ENCODE peak calls at places on chromosomes 7 and 10, in ten cellular contexts. T is A673, Y is pancreas, X is astrocyte of the spinal cord, S is sigmoid colon, U is AG10803, C is MM.1S, F is upper lobe of right lung, O is SJCRH30, A is AG04449. I is an unnamed sample.

GRCh38 chr7:69735582-69735981 is 137.3 kb downstream of the AUTS2 start:
- DNase-seq in T (no peak), Y (no peak), X (no peak), S (no peak), U (no peak), C (no peak), F (no peak), O (no peak), A (no peak), I (no peak)

GRCh38 chr10:77187376-77187999 is 450.1 kb downstream of the KCNMA1 start:
- DNase-seq in T (no peak), Y (no peak), X (no peak), S (no peak), U (no peak), C (no peak), F (no peak), O (peak; percentile 16), A (no peak), I (no peak)

GRCh38 chr7:140923358-140924006 is 1.2 kb downstream of the BRAF start:
- DNase-seq in T (peak; percentile 22), Y (peak; percentile 3), X (peak; percentile 15), S (no peak), U (peak; percentile 7), C (no peak), F (no peak), O (peak; percentile 54), A (no peak), I (no peak)

GRCh38 chr10:118615888-118616287 is 20.4 kb upstream of the PRLHR start:
- DNase-seq in T (peak; percentile 69), Y (no peak), X (no peak), S (no peak), U (peak; percentile 2), C (no peak), F (no peak), O (peak; percentile 39), A (peak; percentile 2), I (no peak)

GRCh38 chr10:119412831-119413737 is 129.4 kb downstream of the RGS10 start:
- DNase-seq in T (no peak), Y (no peak), X (peak; percentile 55), S (no peak), U (peak; percentile 65), C (no peak), F (peak; percentile 71), O (peak; percentile 34), A (no peak), I (no peak)

GRCh38 chr7:85765698-85766298 is 578.9 kb upstream of the SEMA3D start:
- DNase-seq in T (no peak), Y (no peak), X (no peak), S (no peak), U (no peak), C (no peak), F (no peak), O (no peak), A (no peak), I (no peak)

GRCh38 chr7:134356421-134356936 is 39.7 kb upstream of the SLC35B4 start:
- DNase-seq in T (no peak), Y (no peak), X (no peak), S (no peak), U (no peak), C (no peak), F (no peak), O (peak; percentile 61), A (no peak), I (no peak)

GRCh38 chr7:80542398-80542797 is 30.5 kb upstream of the GNAT3 start:
- DNase-seq in T (peak; percentile 70), Y (no peak), X (peak; percentile 86), S (no peak), U (peak; percentile 92), C (no peak), F (no peak), O (no peak), A (peak; percentile 95), I (peak; percentile 89)

GRCh38 chr7:132609222-132609621 is 33.0 kb upstream of the PLXNA4 start:
- DNase-seq in T (no peak), Y (no peak), X (peak; percentile 67), S (no peak), U (peak; percentile 70), C (no peak), F (no peak), O (peak; percentile 6), A (no peak), I (no peak)

DNA sequence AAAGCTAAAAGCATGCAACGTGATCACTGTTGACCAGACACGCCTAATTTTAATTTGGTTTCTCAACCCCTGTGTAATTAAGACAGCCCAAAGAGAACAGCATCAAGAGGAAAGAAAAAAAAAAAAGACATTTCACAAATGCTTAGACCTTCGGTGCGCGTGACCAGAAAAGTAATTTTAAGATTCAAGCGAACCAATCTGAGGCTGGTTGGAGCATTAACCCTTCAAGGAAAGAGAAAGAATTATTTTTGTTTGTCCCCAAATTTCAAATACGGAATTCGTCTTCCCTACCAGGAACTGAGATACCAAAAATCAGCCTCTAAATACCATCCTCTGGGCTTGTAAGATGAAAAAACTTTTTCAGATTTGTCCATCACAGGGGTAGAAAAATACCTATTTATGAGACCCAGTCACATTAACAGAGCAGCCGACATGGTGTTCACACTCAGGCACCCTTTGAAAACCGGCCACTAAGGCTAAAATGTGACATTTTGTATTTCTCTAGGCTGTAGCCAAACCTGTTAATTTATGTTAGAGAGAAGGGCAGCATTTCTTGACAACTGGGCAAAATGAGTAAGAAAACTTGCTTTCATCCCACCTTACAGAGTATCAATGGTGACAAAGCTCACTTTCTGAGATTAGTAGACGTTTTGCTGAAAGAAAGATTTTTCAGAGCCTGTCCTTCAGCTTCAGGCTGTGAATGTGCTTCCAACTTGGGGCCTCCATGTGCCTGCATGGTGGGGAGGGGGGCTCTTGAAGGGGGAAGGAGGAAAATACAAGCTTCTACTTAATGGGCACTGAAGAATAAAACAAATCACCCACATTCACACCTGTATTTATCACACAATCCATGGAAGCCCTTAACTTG is 179.9 kb upstream of the KLF14 start:
- DNase-seq in T (peak; percentile 13), Y (no peak), X (no peak), S (no peak), U (no peak), C (peak; percentile 13), F (no peak), O (no peak), A (no peak), I (no peak)
- H3K4me3 ChIP-seq in T (peak overlapping the region; percentile 60), Y (peak overlapping the region; percentile 29), X (peak overlapping the region; percentile 62), S (peak overlapping the region; percentile 34), U (peak overlapping the region; percentile 68), C (peak overlapping the region; percentile 62), F (peak overlapping the region; percentile 55), O (peak overlapping the region; percentile 54), A (peak overlapping the region; percentile 86), I (peak overlapping the region; percentile 61)

DNA sequence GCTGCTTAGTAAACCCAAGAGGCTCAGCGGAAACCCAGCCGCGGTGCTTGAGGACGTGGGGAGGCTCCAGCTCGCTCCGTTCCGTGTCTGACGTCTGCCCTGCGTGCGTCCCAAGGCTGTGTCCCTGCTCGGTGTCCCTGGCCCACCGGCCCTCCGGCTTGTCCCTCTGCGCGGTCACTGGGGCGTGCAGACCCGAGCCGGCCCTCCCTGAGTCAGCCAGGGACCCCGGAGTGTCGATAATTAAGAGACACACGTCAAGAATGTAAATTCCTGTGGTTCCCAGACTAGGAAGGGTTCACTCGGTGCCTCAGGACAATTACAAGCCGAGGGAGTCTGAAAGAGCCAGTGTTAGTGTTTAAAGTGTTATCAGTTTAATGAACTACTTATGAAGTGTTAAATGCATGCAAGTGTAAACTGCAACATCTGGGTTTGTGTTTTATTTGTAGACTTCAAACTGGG is 99.0 kb downstream of the WDR11 start:
- DNase-seq in T (no peak), Y (no peak), X (peak; percentile 11), S (no peak), U (peak; percentile 13), C (no peak), F (no peak), O (no peak), A (no peak), I (no peak)
- H3K4me3 ChIP-seq in T (no peak overlapping the region), Y (no peak overlapping the region), X (no peak overlapping the region), S (no peak overlapping the region), U (peak overlapping the region; percentile 44), C (no peak overlapping the region), F (no peak overlapping the region), O (no peak overlapping the region), A (peak overlapping the region; percentile 42), I (peak overlapping the region; percentile 59)

GRCh38 chr7:119377-120163 is 72.8 kb upstream of the FAM20C start:
- DNase-seq in T (peak; percentile 59), Y (no peak), X (peak; percentile 27), S (peak; percentile 70), U (no peak), C (no peak), F (peak; percentile 90), O (peak; percentile 48), A (no peak), I (no peak)
- H3K4me3 ChIP-seq in T (no peak overlapping the region), Y (no peak overlapping the region), X (no peak overlapping the region), S (no peak overlapping the region), U (no peak overlapping the region), C (no peak overlapping the region), F (no peak overlapping the region), O (no peak overlapping the region), A (no peak overlapping the region), I (no peak overlapping the region)

GRCh38 chr10:114616103-114616502 is 42.0 kb downstream of the ABLIM1 start:
- DNase-seq in T (no peak), Y (no peak), X (no peak), S (no peak), U (no peak), C (no peak), F (no peak), O (no peak), A (no peak), I (no peak)

GRCh38 chr10:114615600-114616007 is 42.5 kb downstream of the ABLIM1 start:
- DNase-seq in T (no peak), Y (no peak), X (no peak), S (no peak), U (no peak), C (peak; percentile 88), F (no peak), O (no peak), A (no peak), I (no peak)

GRCh38 chr10:114611617-114612016 is 46.5 kb downstream of the ABLIM1 start:
- DNase-seq in T (no peak), Y (no peak), X (no peak), S (no peak), U (no peak), C (no peak), F (no peak), O (peak; percentile 20), A (no peak), I (no peak)

GRCh38 chr10:114616516-114616915 is 41.6 kb downstream of the ABLIM1 start:
- DNase-seq in T (no peak), Y (no peak), X (no peak), S (no peak), U (no peak), C (no peak), F (no peak), O (no peak), A (no peak), I (no peak)

DNA sequence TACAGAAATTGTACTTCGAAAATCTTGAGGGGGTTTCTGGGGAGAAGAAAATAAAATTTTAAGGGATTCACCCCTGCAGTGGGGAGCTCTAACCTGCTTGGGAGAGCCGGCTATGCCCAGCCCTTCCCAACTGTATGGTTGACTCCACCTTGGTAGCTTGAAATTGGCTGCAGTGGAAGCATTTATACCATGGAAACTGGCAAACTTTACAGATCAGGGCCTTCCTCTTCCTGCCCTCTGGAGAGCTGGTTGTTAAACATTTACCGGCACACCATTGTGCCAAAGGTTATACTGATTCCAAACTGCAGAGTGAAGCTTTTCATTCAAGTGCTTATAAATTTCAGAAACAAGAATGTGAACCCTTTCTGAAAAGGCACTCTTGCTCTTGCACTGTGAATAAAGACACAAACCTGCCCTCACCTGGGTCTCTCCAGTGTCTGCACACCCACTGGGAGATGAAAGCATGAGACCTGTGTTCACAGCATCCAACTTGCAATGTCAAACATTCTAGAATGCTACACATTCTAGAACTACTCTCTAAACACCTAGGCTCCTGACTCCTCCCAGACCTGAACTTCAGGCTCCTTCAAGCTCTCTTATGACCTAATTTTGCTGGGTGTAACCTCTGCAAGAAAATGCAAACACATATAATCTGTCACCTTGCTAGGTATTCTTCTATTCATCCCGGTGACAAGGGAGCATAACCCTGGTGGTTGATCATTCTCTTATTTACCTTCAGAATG is 44.7 kb downstream of the ABLIM1 start:
- DNase-seq in T (no peak), Y (peak; percentile 63), X (no peak), S (no peak), U (no peak), C (no peak), F (no peak), O (no peak), A (no peak), I (no peak)
- H3K4me3 ChIP-seq in T (no peak overlapping the region), Y (no peak overlapping the region), X (no peak overlapping the region), S (no peak overlapping the region), U (no peak overlapping the region), C (no peak overlapping the region), F (no peak overlapping the region), O (no peak overlapping the region), A (no peak overlapping the region), I (no peak overlapping the region)

I was measured in skeletal muscle cell.